ENCODE peak calls at places on chromosomes 11 and 22, in five cellular contexts. D is esophagus squamous epithelium; E is right lobe of liver; H is non-pigmented ciliary epithelial cell; P is CD8-positive, alpha-beta memory T cell. N is an unnamed sample.

GRCh38 chr22:47333625-47334024 is 571.2 kb downstream of the TBC1D22A start:
- DNase-seq in D (no peak), E (peak; percentile 71), H (no peak), P (no peak), N (peak; percentile 22)

GRCh38 chr22:24426859-24427499 is 420 bp upstream of the ADORA2A start:
- DNase-seq in D (no peak), E (no peak), H (no peak), P (peak; percentile 35), N (no peak)

GRCh38 chr11:133065847-133066485 is 466.3 kb downstream of the OPCML start:
- DNase-seq in D (no peak), E (no peak), H (peak; percentile 2), P (no peak), N (no peak)

GRCh38 chr11:29334781-29335140 is 682.1 kb downstream of the KCNA4 start:
- DNase-seq in D (no peak), E (no peak), H (no peak), P (no peak), N (no peak)

GRCh38 chr11:61294717-61295595 is at the start of gene VWCE:
- DNase-seq in D (no peak), E (peak; percentile 72), H (no peak), P (peak; percentile 50), N (no peak)

GRCh38 chr11:86495341-86495740 is 120.7 kb downstream of the CCDC81 start:
- DNase-seq in D (no peak), E (no peak), H (no peak), P (no peak), N (no peak)

GRCh38 chr11:41201156-41201555 is 258.3 kb downstream of the LRRC4C start:
- DNase-seq in D (no peak), E (no peak), H (no peak), P (no peak), N (no peak)

GRCh38 chr11:20351870-20352269 is 11.6 kb upstream of the HTATIP2 start:
- DNase-seq in D (no peak), E (no peak), H (no peak), P (no peak), N (no peak)

GRCh38 chr11:44936527-44936926 is 14.2 kb downstream of the TP53I11 start:
- DNase-seq in D (peak; percentile 25), E (peak; percentile 81), H (peak; percentile 49), P (peak; percentile 69), N (peak; percentile 40)

GRCh38 chr11:61773356-61773755 is 19.0 kb downstream of the TMEM258 start:
- DNase-seq in D (no peak), E (no peak), H (no peak), P (no peak), N (no peak)

GRCh38 chr22:17638182-17638431 is 450 bp upstream of the BCL2L13 start:
- DNase-seq in D (no peak), E (no peak), H (peak; percentile 32), P (no peak), N (no peak)

GRCh38 chr11:35165416-35166368 is 26.7 kb downstream of the CD44 start:
- DNase-seq in D (no peak), E (no peak), H (no peak), P (peak; percentile 97), N (no peak)

GRCh38 chr11:76455931-76456330 is 11.1 kb downstream of the EMSY start:
- DNase-seq in D (no peak), E (no peak), H (no peak), P (no peak), N (no peak)

GRCh38 chr11:117117681-117118080 is 19.5 kb upstream of the SIK3 start:
- DNase-seq in D (no peak), E (no peak), H (no peak), P (no peak), N (no peak)

GRCh38 chr11:44301856-44302231 is 8.1 kb downstream of the ALX4 start:
- DNase-seq in D (no peak), E (no peak), H (no peak), P (no peak), N (no peak)

GRCh38 chr11:109668973-109669634 is 247.1 kb downstream of the C11orf87 start:
- DNase-seq in D (no peak), E (no peak), H (no peak), P (no peak), N (no peak)

GRCh38 chr22:37302617-37303555 is 20.6 kb downstream of the CYTH4 start:
- DNase-seq in D (no peak), E (no peak), H (no peak), P (no peak), N (no peak)

GRCh38 chr11:109320595-109320994 is 101.4 kb upstream of the C11orf87 start:
- DNase-seq in D (no peak), E (no peak), H (no peak), P (no peak), N (no peak)

GRCh38 chr11:119179983-119180382 is 5.3 kb upstream of the NHERF4 start:
- DNase-seq in D (no peak), E (peak; percentile 71), H (no peak), P (no peak), N (no peak)

GRCh38 chr22:30021881-30022619 is 58.2 kb upstream of the HORMAD2 start:
- DNase-seq in D (no peak), E (no peak), H (no peak), P (no peak), N (no peak)

GRCh38 chr11:43486141-43486540 is 127.4 kb downstream of the TTC17 start:
- DNase-seq in D (no peak), E (no peak), H (peak; percentile 4), P (no peak), N (no peak)

GRCh38 chr11:79062814-79063762 is 377.7 kb downstream of the TENM4 start:
- DNase-seq in D (no peak), E (no peak), H (no peak), P (no peak), N (no peak)

GRCh38 chr11:68593441-68593840 is 90.9 kb upstream of the GAL start:
- DNase-seq in D (no peak), E (no peak), H (no peak), P (no peak), N (no peak)

GRCh38 chr11:128757886-128758612 is 64.2 kb downstream of the FLI1 start:
- DNase-seq in D (no peak), E (no peak), H (no peak), P (no peak), N (no peak)

GRCh38 chr11:92296138-92296515 is 71.5 kb downstream of the FAT3 start:
- DNase-seq in D (no peak), E (no peak), H (peak; percentile 40), P (no peak), N (no peak)

GRCh38 chr11:75388386-75389275 is 10.7 kb upstream of the RPS3 start:
- DNase-seq in D (no peak), E (peak; percentile 61), H (peak; percentile 47), P (peak; percentile 61), N (no peak)

GRCh38 chr11:69319255-69320106 is 25.5 kb downstream of the MYEOV start:
- DNase-seq in D (no peak), E (no peak), H (no peak), P (no peak), N (no peak)

GRCh38 chr22:44037519-44038370 is 13.6 kb downstream of the PARVB start:
- DNase-seq in D (no peak), E (no peak), H (peak; percentile 81), P (no peak), N (peak; percentile 66)

GRCh38 chr22:27879923-27880322 is 39.1 kb downstream of the PITPNB start:
- DNase-seq in D (no peak), E (no peak), H (no peak), P (no peak), N (no peak)

N was measured in brain pericyte.